ENCODE peak calls at places on chromosomes 7 and 10, in five cellular contexts. I, E, D, X and U are unnamed samples.
A peak's percentile ranks its signal among the peaks of the same experiment; 100 is the strongest.

GRCh38 chr7:51324206-51324884 is 7.7 kb upstream of the COBL start:
- DNase-seq in I (no peak), E (no peak), D (no peak), X (no peak), U (no peak)

GRCh38 chr10:47268696-47269095 is 31.3 kb upstream of the GDF10 start:
- DNase-seq in X (no peak), I (no peak), D (peak; percentile 30), E (no peak), U (no peak)

GRCh38 chr7:108499575-108499974 is 26.4 kb downstream of the PNPLA8 start:
- DNase-seq in D (no peak), E (no peak), I (no peak), X (no peak), U (no peak)

GRCh38 chr7:2157473-2158279 is 75.1 kb downstream of the MAD1L1 start:
- DNase-seq in X (no peak), I (peak; percentile 50), E (peak; percentile 98), D (peak; percentile 76), U (no peak)

GRCh38 chr10:4131407-4132215 is 346.6 kb upstream of the KLF6 start:
- DNase-seq in I (no peak), D (no peak), X (no peak), E (peak; percentile 93), U (peak; percentile 59)

GRCh38 chr10:129786216-129786615 is 177.9 kb downstream of the EBF3 start:
- DNase-seq in I (no peak), D (peak; percentile 38), E (no peak), X (no peak), U (no peak)

GRCh38 chr10:122362621-122363020 is 11.9 kb upstream of the PLEKHA1 start:
- DNase-seq in D (peak; percentile 43), X (no peak), I (no peak), E (peak; percentile 60), U (no peak)

GRCh38 chr7:130972201-130972600 is 238.2 kb upstream of the KLF14 start:
- DNase-seq in I (no peak), X (no peak), E (no peak), D (no peak), U (no peak)

GRCh38 chr10:27223964-27224363 is 16.6 kb downstream of the ACBD5 start:
- DNase-seq in I (peak; percentile 42), D (no peak), E (no peak), X (no peak), U (peak; percentile 11)

GRCh38 chr10:103731609-103732270 is 123.6 kb downstream of the SH3PXD2A start:
- DNase-seq in I (no peak), E (no peak), X (no peak), D (no peak), U (no peak)

GRCh38 chr7:84665339-84665738 is 470.8 kb upstream of the SEMA3A start:
- DNase-seq in X (no peak), E (no peak), D (no peak), I (no peak), U (no peak)

GRCh38 chr7:23462846-23463245 is 7.4 kb downstream of the IGF2BP3 start:
- DNase-seq in D (no peak), X (no peak), E (peak; percentile 48), I (no peak), U (no peak)

GRCh38 chr10:14653271-14654161 is 121.2 kb downstream of the FAM107B start:
- DNase-seq in D (no peak), E (peak; percentile 70), X (peak; percentile 78), I (peak; percentile 22), U (no peak)

GRCh38 chr7:22587322-22587721 is 87.3 kb upstream of the STEAP1B start:
- DNase-seq in X (no peak), D (no peak), I (no peak), E (peak; percentile 89), U (no peak)

GRCh38 chr10:84848967-84849366 is 520.6 kb downstream of the CCSER2 start:
- DNase-seq in D (no peak), I (no peak), E (no peak), X (no peak), U (no peak)

GRCh38 chr7:20591086-20591485 is 24.4 kb upstream of the ABCB5 start:
- DNase-seq in E (no peak), X (no peak), D (no peak), I (no peak), U (no peak)

GRCh38 chr10:124419635-124420034 is 912 bp upstream of the OAT start:
- DNase-seq in I (no peak), D (no peak), X (no peak), E (no peak), U (peak; percentile 4)

GRCh38 chr7:130425798-130426197 is 15.0 kb downstream of the CEP41 start:
- DNase-seq in I (no peak), D (no peak), X (no peak), E (no peak), U (no peak)

GRCh38 chr10:86060386-86061280 is 306.0 kb downstream of the GRID1 start:
- DNase-seq in I (no peak), E (no peak), D (peak; percentile 45), X (no peak), U (no peak)

GRCh38 chr7:103637080-103637479 is 191.1 kb upstream of the SLC26A5 start:
- DNase-seq in X (no peak), E (peak; percentile 90), D (no peak), I (no peak), U (no peak)

GRCh38 chr10:114142018-114142417 is 32.0 kb downstream of the CCDC186 start:
- DNase-seq in D (no peak), X (no peak), E (no peak), I (no peak), U (no peak)

GRCh38 chr7:1933066-1933835 is 263.2 kb downstream of the ELFN1 start:
- DNase-seq in I (no peak), E (no peak), X (no peak), D (no peak), U (no peak)

GRCh38 chr7:31882187-31882586 is 188.0 kb downstream of the PDE1C start:
- DNase-seq in X (no peak), E (no peak), D (no peak), I (no peak), U (no peak)

GRCh38 chr10:83544049-83544448 is 595.3 kb upstream of the GHITM start:
- DNase-seq in E (no peak), X (no peak), I (no peak), D (no peak), U (no peak)

GRCh38 chr10:63068246-63068645 is 64.9 kb upstream of the NRBF2 start:
- DNase-seq in D (no peak), E (no peak), I (no peak), X (no peak), U (no peak)

GRCh38 chr10:130121486-130122079 is 11.0 kb upstream of the C10orf143 start:
- DNase-seq in X (no peak), D (no peak), I (no peak), E (no peak), U (no peak)

GRCh38 chr10:100723769-100724530 is 21.4 kb upstream of the PAX2 start:
- DNase-seq in I (no peak), X (no peak), D (no peak), E (no peak), U (no peak)
- H3K27me3 ChIP-seq in I (peaks cover 63% of the 10 kb centered on the region), X (peaks cover 19% of the 10 kb centered on the region), D (no peaks in the 10 kb centered on the region), E (peaks cover 62% of the 10 kb centered on the region), U (peaks cover 38% of the 10 kb centered on the region)

GRCh38 chr10:117228210-117228609 is 12.7 kb upstream of the SLC18A2 start:
- DNase-seq in X (no peak), D (no peak), I (no peak), E (no peak), U (no peak)
- H3K27me3 ChIP-seq in X (no peaks in the 10 kb centered on the region), D (no peaks in the 10 kb centered on the region), I (no peaks in the 10 kb centered on the region), E (peaks cover 11% of the 10 kb centered on the region), U (no peaks in the 10 kb centered on the region)

GRCh38 chr7:30684351-30684750 is 2.1 kb upstream of the CRHR2 start:
- DNase-seq in E (no peak), I (no peak), X (no peak), D (no peak), U (no peak)
- H3K27me3 ChIP-seq in E (peaks cover 59% of the 10 kb centered on the region), I (peaks cover 21% of the 10 kb centered on the region), X (peaks cover 3% of the 10 kb centered on the region), D (peaks cover 9% of the 10 kb centered on the region), U (peaks cover 23% of the 10 kb centered on the region)

GRCh38 chr7:150448789-150449147 is 1.7 kb upstream of the GIMAP8 start:
- DNase-seq in E (peak; percentile 26), X (peak; percentile 54), D (peak; percentile 79), I (peak; percentile 85), U (peak; percentile 78)
- H3K27me3 ChIP-seq in E (peaks cover 4% of the 10 kb centered on the region), X (no peaks in the 10 kb centered on the region), D (no peaks in the 10 kb centered on the region), I (no peaks in the 10 kb centered on the region), U (no peaks in the 10 kb centered on the region)

GRCh38 chr7:5420841-5421625 is 2.6 kb downstream of the TNRC18 start:
- DNase-seq in I (peak; percentile 33), E (no peak), X (no peak), D (no peak), U (no peak)

GRCh38 chr7:5422324-5423271 is 1.0 kb downstream of the TNRC18 start:
- DNase-seq in D (no peak), E (no peak), X (no peak), I (no peak), U (no peak)

GRCh38 chr7:5420108-5420840 is 3.4 kb downstream of the TNRC18 start:
- DNase-seq in I (no peak), E (no peak), X (no peak), D (no peak), U (no peak)

GRCh38 chr7:5423272-5423843 is at the start of gene TNRC18:
- DNase-seq in E (no peak), I (peak; percentile 33), X (no peak), D (peak; percentile 76), U (no peak)

DNA sequence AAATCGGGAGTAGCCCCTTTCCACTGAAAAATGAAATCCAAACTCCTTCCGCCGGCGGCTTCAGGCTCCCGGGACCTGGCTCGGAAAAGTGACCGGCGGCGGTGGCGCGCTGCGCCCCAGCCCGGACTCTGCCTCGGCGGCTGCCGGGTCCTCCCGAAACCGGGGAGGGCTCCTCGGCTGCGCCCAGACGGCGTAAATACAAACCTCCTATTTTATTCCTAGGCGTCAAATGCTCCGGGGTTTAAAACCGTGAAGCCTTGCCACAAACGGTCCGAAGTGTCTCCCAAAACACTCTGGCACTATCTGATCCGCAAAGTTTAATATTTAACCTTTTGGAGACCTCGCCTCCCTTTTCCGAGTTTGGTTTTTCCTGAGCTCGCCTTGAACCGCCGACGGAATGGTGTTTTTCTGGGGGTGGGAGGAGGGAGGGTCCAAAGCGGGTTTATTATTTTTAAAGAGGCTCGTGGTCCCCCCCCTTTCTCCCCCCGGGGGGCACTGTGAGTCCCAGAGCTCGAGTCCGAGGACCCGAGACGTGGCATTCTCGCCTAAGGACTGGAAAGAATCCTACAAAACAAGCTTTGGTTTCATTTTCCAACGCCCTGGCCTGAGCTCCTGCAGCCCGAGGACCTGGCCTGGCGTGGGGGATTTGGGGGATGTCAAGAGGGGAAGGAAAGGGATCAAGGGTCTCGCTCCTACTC is 1.9 kb downstream of the TNRC18 start:
- DNase-seq in I (peak; percentile 74), D (peak; percentile 71), E (peak; percentile 52), X (no peak), U (no peak)
- H3K27me3 ChIP-seq in I (no peaks in the 10 kb centered on the region), D (no peaks in the 10 kb centered on the region), E (no peaks in the 10 kb centered on the region), X (no peaks in the 10 kb centered on the region), U (peaks cover 63% of the 10 kb centered on the region)